ENCODE peak calls at places on chromosomes 6 and 20, in four cellular contexts. J is uterus, U is cardiac muscle cell, G is GM23338. S is an unnamed sample.

GRCh38 chr6:422423-423061 is 31.0 kb downstream of the IRF4 start:
- DNase-seq in J (peak), U (no peak), G (no peak), S (peak)

GRCh38 chr6:43657221-43657802 is 12.5 kb downstream of the RSPH9 start:
- DNase-seq in J (no peak), U (no peak), G (peak), S (no peak)

GRCh38 chr6:12060780-12061619 is 48.9 kb downstream of the HIVEP1 start:
- DNase-seq in J (peak), U (no peak), G (peak), S (peak)

GRCh38 chr20:54477556-54477955 is 2.2 kb downstream of the DOK5 start:
- DNase-seq in J (no peak), U (no peak), G (no peak), S (no peak)

GRCh38 chr6:166058064-166058739 is 109.4 kb downstream of the TBXT start:
- DNase-seq in J (peak), U (peak), G (no peak), S (peak)

GRCh38 chr6:25232478-25232877 is 46.7 kb upstream of the CARMIL1 start:
- DNase-seq in J (no peak), U (no peak), G (no peak), S (no peak)

GRCh38 chr6:16380220-16380809 is 141.9 kb downstream of the GMPR start:
- DNase-seq in J (no peak), U (peak), G (no peak), S (no peak)

GRCh38 chr20:13200767-13201500 is 20.1 kb upstream of the ISM1 start:
- DNase-seq in J (no peak), U (no peak), G (peak), S (no peak)

GRCh38 chr6:92701425-92702096 is 717.8 kb downstream of the EPHA7 start:
- DNase-seq in J (no peak), U (no peak), G (peak), S (no peak)

GRCh38 chr6:14117158-14118090 is at the start of gene CD83:
- DNase-seq in J (peak), U (peak), G (peak), S (peak)

GRCh38 chr20:45917790-45918141 is 5.8 kb upstream of the PLTP start:
- DNase-seq in J (peak), U (no peak), G (no peak), S (peak)

GRCh38 chr6:71287038-71287437 is 1.6 kb upstream of the OGFRL1 start:
- DNase-seq in J (peak), U (no peak), G (no peak), S (peak)

GRCh38 chr6:152267967-152268845 is 369.0 kb downstream of the SYNE1 start:
- DNase-seq in J (peak), U (peak), G (peak), S (peak)

GRCh38 chr6:28402197-28402596 is 2.6 kb upstream of the ZSCAN12 start:
- DNase-seq in J (no peak), U (no peak), G (no peak), S (no peak)

GRCh38 chr20:9218412-9219001 is 149.6 kb downstream of the PLCB4 start:
- DNase-seq in J (peak), U (no peak), G (no peak), S (no peak)

GRCh38 chr6:52994789-52995078 is 350 bp downstream of the GSTA4 start:
- DNase-seq in J (peak), U (peak), G (peak), S (peak)

GRCh38 chr6:42960243-42961019 is at the start of gene GNMT:
- DNase-seq in J (peak), U (peak), G (peak), S (peak)

GRCh38 chr6:63272397-63272796 is 47.4 kb downstream of the LGSN start:
- DNase-seq in J (no peak), U (peak), G (peak), S (no peak)

GRCh38 chr20:62208061-62208804 is 11.8 kb downstream of the HRH3 start:
- DNase-seq in J (no peak), U (no peak), G (no peak), S (no peak)

GRCh38 chr6:21438237-21438985 is 155.1 kb upstream of the SOX4 start:
- DNase-seq in J (no peak), U (no peak), G (no peak), S (no peak)

GRCh38 chr6:95548188-95548837 is 29.0 kb upstream of the MANEA start:
- DNase-seq in J (no peak), U (no peak), G (peak), S (no peak)

GRCh38 chr20:29079769-29080690 is 2177.4 kb upstream of the DEFB115 start:
- DNase-seq in J (no peak), U (no peak), G (no peak), S (peak)

GRCh38 chr20:58086763-58087566 is 141.5 kb downstream of the ANKRD60 start:
- DNase-seq in J (peak), U (peak), G (peak), S (peak)

GRCh38 chr6:161434331-161434730 is 160.5 kb upstream of the AGPAT4 start:
- DNase-seq in J (no peak), U (no peak), G (no peak), S (no peak)

GRCh38 chr6:23890543-23891227 is 235.3 kb upstream of the NRSN1 start:
- DNase-seq in J (no peak), U (no peak), G (no peak), S (peak)

GRCh38 chr6:135419162-135419561 is 78.4 kb downstream of the AHI1 start:
- DNase-seq in J (no peak), U (no peak), G (no peak), S (no peak)

GRCh38 chr6:144920391-144920983 is 635.4 kb downstream of the UTRN start:
- DNase-seq in J (no peak), U (no peak), G (no peak), S (no peak)

GRCh38 chr20:3784226-3784853 is 2.2 kb downstream of the CENPB start:
- DNase-seq in J (no peak), U (no peak), G (no peak), S (no peak)

GRCh38 chr20:23669866-23670265 is 19.0 kb downstream of the CST4 start:
- DNase-seq in J (no peak), U (no peak), G (no peak), S (no peak)

GRCh38 chr6:169473663-169474062 is 220.0 kb upstream of the THBS2 start:
- DNase-seq in J (no peak), U (no peak), G (no peak), S (no peak)

GRCh38 chr6:144510859-144511258 is 225.7 kb downstream of the UTRN start:
- DNase-seq in J (no peak), U (no peak), G (no peak), S (no peak)

GRCh38 chr20:45235995-45236394 is 14.8 kb downstream of the SEMG2 start:
- DNase-seq in J (no peak), U (no peak), G (peak), S (no peak)

GRCh38 chr6:138546733-138547185 is 47.5 kb upstream of the NHSL1 start:
- DNase-seq in J (no peak), U (no peak), G (no peak), S (no peak)

GRCh38 chr6:166252601-166253000 is 55.6 kb downstream of the PRR18 start:
- DNase-seq in J (no peak), U (no peak), G (no peak), S (no peak)

GRCh38 chr6:17589402-17590116 is 10.5 kb upstream of the FAM8A1 start:
- DNase-seq in J (no peak), U (no peak), G (peak), S (peak)

GRCh38 chr6:4752068-4752467 is 24.1 kb upstream of the CDYL start:
- DNase-seq in J (no peak), U (no peak), G (no peak), S (no peak)

GRCh38 chr20:62704341-62704948 is 4.2 kb upstream of the NTSR1 start:
- DNase-seq in J (peak), U (peak), G (no peak), S (peak)

GRCh38 chr6:151372164-151372563 is 19.2 kb downstream of the ZBTB2 start:
- DNase-seq in J (no peak), U (no peak), G (no peak), S (no peak)

GRCh38 chr20:48384147-48384818 is 443.5 kb downstream of the PREX1 start:
- DNase-seq in J (no peak), U (no peak), G (peak), S (no peak)

GRCh38 chr20:31608256-31608980 is 3.3 kb downstream of the ID1 start:
- DNase-seq in J (peak), U (peak), G (peak), S (peak)
- H3K4me3 ChIP-seq in J (no peak), U (no peak), G (peak), S (no peak)

DNA sequence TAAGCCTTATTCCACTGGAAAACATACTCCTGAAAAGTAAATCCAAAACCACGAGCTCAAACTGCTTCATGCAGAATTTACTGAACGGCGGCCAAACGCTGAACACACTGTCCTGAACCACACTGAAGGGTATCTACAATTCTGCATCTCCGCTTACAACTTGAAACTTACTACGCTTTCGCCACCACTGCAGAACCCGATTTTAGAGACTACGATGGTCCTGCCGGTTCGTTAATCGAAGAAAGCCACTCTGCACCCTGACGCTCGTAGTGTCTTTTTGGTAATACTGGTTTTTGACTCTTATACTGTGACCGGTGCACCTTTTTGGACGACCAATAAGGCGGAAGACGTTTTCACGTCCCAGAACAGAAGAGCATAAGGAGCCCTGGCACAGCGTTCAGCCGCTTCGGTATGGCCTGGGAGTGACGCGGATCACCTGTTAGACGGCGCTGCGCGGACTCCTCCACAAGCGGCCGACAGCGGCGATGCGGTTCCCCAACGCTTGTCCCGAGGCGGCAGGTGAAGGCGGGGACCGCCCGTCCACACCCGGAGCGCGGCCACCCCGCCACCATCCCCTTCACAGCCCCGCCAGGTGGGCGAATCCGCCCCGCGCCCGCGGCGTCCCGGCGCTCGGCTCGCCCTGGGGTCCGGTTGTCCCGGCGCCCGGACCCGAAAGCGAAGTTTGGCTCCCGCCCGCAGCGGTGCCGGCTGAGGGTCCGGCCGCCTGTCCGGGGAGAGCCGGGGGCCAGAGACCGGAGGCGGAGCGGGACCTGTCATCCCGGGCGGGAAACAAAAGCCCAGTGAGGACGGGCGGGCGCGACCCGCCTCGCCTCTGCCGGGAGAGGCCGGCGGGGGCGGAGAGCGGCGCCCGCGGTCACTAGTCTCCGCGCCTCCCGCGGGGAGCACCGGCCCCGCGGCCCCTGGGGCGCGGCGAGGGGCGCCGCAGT is 784 bp downstream of the FKBP5 start:
- DNase-seq in J (peak), U (peak), G (peak), S (peak)
- H3K27ac ChIP-seq in J (peak), U (peak), G (no peak), S (peak)

GRCh38 chr6:142884214-142885035 is 60.6 kb downstream of the HIVEP2 start:
- DNase-seq in J (no peak), U (no peak), G (peak), S (no peak)
- H3K4me3 ChIP-seq in J (peak), U (peak), G (peak), S (no peak)

GRCh38 chr6:26299286-26300042 is 65.5 kb upstream of the BTN3A2 start:
- DNase-seq in J (no peak), U (no peak), G (peak), S (no peak)
- H3K27ac ChIP-seq in J (no peak), U (no peak), G (no peak), S (no peak)

GRCh38 chr6:100467144-100468012 is 2.7 kb upstream of the SIM1 start:
- DNase-seq in J (no peak), U (no peak), G (peak), S (no peak)

GRCh38 chr6:100470721-100471120 is 6.0 kb upstream of the SIM1 start:
- DNase-seq in J (no peak), U (no peak), G (no peak), S (no peak)

GRCh38 chr6:100468013-100468622 is 3.4 kb upstream of the SIM1 start:
- DNase-seq in J (no peak), U (no peak), G (no peak), S (no peak)

GRCh38 chr6:100466410-100467143 is 1.9 kb upstream of the SIM1 start:
- DNase-seq in J (no peak), U (no peak), G (peak), S (no peak)

DNA sequence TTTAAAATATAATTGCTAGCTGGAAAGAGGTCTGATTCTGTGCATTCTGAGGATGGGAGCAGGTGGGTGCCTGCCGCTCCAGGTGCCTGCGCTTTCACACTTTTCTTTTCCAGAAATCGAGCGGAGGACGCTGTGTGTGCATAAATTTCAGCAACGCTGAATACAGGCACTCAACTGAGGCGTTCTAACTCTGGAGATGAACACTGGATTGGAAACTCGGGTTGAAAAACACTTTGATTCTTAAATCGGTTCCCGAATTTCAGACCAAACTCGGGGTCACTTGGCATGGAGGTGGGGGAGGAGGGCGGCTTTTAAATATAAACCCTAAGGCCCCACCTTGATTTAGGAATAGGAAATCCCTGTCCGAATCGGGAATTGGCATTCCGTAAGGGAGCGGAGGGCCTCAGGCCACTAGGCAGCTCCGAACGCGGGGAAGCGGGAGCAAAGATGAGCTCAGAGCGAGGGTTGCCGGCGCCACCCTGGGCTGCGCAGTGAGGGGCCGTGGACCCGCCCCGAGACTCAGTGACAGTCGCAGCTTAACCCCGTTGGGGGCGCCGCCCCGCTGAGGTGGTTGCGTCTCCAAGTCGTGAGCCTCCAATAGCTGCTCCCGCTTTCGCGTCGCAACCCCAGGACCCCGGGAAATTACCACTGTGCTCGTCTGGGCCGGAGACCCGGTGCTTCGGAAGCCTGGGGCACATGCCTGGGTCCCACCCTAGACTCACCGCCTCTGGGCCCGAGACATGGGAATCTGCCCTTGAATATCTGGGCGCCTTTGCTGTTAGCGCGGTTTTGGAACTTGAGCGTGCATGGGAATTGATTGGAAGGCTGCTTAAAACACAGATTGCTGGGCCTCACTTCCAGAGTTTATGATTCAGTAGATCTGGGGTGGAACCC is 4.5 kb upstream of the SIM1 start:
- DNase-seq in J (no peak), U (no peak), G (peak), S (no peak)
- H3K4me3 ChIP-seq in J (no peak), U (no peak), G (peak), S (no peak)

GRCh38 chr6:168274046-168274952 is 45.3 kb downstream of the DACT2 start:
- DNase-seq in J (no peak), U (no peak), G (no peak), S (peak)

GRCh38 chr6:168275168-168275567 is 44.4 kb downstream of the DACT2 start:
- DNase-seq in J (no peak), U (no peak), G (no peak), S (no peak)

GRCh38 chr6:168270274-168271174 is 49.1 kb downstream of the DACT2 start:
- DNase-seq in J (no peak), U (no peak), G (no peak), S (no peak)

GRCh38 chr6:168272379-168273011 is 47.1 kb downstream of the DACT2 start:
- DNase-seq in J (no peak), U (peak), G (peak), S (no peak)

GRCh38 chr6:168273483-168274045 is 46.0 kb downstream of the DACT2 start:
- DNase-seq in J (no peak), U (no peak), G (no peak), S (no peak)
- H3K27ac ChIP-seq in J (no peak), U (no peak), G (no peak), S (peak)

GRCh38 chr20:63945031-63945658 is 11.1 kb downstream of the UCKL1 start:
- DNase-seq in J (no peak), U (no peak), G (no peak), S (peak)

GRCh38 chr20:63950701-63951397 is 5.4 kb downstream of the UCKL1 start:
- DNase-seq in J (no peak), U (peak), G (no peak), S (no peak)

GRCh38 chr20:63945921-63946920 is 10.0 kb downstream of the UCKL1 start:
- DNase-seq in J (no peak), U (no peak), G (no peak), S (no peak)

GRCh38 chr20:63946986-63947637 is 9.1 kb downstream of the UCKL1 start:
- DNase-seq in J (no peak), U (no peak), G (no peak), S (no peak)

DNA sequence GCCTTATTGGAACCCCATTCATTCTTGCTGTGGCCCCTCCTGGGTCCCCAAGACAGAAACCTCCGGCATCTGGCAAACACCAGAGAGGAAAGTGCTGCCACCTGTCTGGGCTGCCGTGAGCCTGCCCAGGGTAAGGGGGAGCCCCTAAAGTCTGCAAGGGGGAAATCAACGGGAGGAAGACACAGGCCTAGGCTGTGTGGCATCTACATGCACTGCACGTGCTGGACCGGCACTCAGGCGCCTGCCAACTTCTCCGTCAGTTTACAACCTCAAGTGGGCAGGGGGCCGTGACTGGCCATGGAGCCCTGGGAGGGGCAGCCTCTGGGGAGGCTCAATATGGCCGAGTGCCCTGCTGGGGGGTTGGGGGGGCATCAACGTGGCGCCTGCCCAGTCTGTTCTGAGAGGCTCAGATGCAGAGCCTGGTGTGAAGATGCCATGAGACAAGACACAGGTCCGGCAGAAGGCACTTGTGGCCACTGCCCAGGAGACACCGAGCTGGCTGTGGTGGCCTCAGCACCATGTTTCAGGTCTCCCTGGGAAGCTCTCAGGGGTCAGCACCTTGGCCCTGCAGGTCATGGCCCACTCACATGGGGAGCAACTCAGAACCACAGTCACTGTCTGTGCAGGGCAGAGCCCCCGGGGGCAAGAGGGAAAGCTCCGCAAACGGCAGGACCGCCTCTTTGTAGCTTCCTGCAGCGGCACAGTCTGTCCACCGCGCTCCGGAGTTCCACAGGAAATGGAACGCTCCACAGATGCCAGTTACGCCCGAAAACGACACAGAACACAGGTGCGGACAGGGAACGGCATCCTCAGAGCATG is 8.4 kb downstream of the UCKL1 start:
- DNase-seq in J (no peak), U (no peak), G (no peak), S (no peak)
- H3K4me3 ChIP-seq in J (no peak), U (no peak), G (no peak), S (no peak)

GRCh38 chr6:56652231-56652630 is 9.5 kb upstream of the DST start:
- DNase-seq in J (no peak), U (no peak), G (no peak), S (no peak)

GRCh38 chr6:56647172-56647762 is 4.6 kb upstream of the DST start:
- DNase-seq in J (no peak), U (no peak), G (no peak), S (no peak)

GRCh38 chr6:56650191-56650590 is 7.5 kb upstream of the DST start:
- DNase-seq in J (no peak), U (no peak), G (no peak), S (no peak)

GRCh38 chr6:56649053-56649769 is 6.5 kb upstream of the DST start:
- DNase-seq in J (no peak), U (peak), G (no peak), S (no peak)

DNA sequence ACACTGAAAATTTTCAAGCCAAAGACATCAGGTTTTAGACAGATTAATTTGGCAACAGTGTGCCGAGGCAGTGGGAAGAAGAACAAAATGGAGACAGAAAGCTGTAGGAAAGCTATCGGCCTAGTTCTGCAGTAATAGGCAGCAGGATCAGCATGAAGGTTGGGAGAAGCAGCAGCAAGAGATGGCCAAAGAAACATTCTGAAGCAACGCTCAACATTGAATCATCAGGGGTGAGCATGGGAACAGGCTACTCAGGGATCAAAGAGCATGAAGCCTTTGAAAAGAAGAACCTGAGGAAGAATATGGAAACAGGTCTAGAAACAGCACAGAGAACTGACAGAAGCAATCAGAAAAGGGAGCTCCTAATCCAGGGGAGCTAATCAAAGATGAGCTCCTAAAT is 7.1 kb upstream of the DST start:
- DNase-seq in J (no peak), U (no peak), G (no peak), S (no peak)
- H3K27ac ChIP-seq in J (no peak), U (no peak), G (no peak), S (no peak)

S was measured in body of pancreas.